ENCODE peak calls at places on chromosome 15, in four cellular contexts. O, R, Y and B are unnamed samples.

GRCh38 chr15:51090753-51091152 is 4.0 kb downstream of the TNFAIP8L3 start:
- DNase-seq in O (no peak), R (no peak), Y (no peak), B (no peak)

GRCh38 chr15:51267047-51267713 is 71.2 kb downstream of the CYP19A1 start:
- DNase-seq in O (no peak), R (peak; percentile 32), Y (no peak), B (peak; percentile 54)

GRCh38 chr15:73105064-73105463 is 52.8 kb downstream of the NEO1 start:
- DNase-seq in O (no peak), R (no peak), Y (no peak), B (no peak)

GRCh38 chr15:67840747-67841634 is 1.1 kb upstream of the RNU6-1 start:
- DNase-seq in O (peak; percentile 54), R (peak; percentile 58), Y (peak; percentile 80), B (no peak)

GRCh38 chr15:70063992-70064379 is 33.7 kb downstream of the TLE3 start:
- DNase-seq in O (no peak), R (no peak), Y (no peak), B (no peak)

GRCh38 chr15:26656080-26656479 is 116.8 kb downstream of the GABRB3 start:
- DNase-seq in O (no peak), R (no peak), Y (no peak), B (no peak)

GRCh38 chr15:60070838-60071493 is 66.9 kb downstream of the FOXB1 start:
- DNase-seq in O (no peak), R (peak; percentile 92), Y (no peak), B (no peak)

GRCh38 chr15:40040770-40041169 is 1.8 kb upstream of the SRP14 start:
- DNase-seq in O (no peak), R (no peak), Y (no peak), B (no peak)

GRCh38 chr15:84947947-84948830 is 33.5 kb upstream of the PDE8A start:
- DNase-seq in O (no peak), R (peak; percentile 96), Y (no peak), B (no peak)

GRCh38 chr15:98597666-98598065 is 50.7 kb upstream of the IGF1R start:
- DNase-seq in O (no peak), R (no peak), Y (no peak), B (peak; percentile 54)

GRCh38 chr15:71110800-71111565 is 4.3 kb upstream of the THSD4 start:
- DNase-seq in O (no peak), R (no peak), Y (no peak), B (no peak)

GRCh38 chr15:98983333-98983732 is 24.3 kb downstream of the PGPEP1L start:
- DNase-seq in O (no peak), R (peak; percentile 89), Y (no peak), B (no peak)

GRCh38 chr15:77836116-77836798 is 203.5 kb upstream of the LINGO1 start:
- DNase-seq in O (peak; percentile 56), R (peak; percentile 40), Y (peak; percentile 88), B (peak; percentile 64)

GRCh38 chr15:91884604-91885003 is 31.1 kb downstream of the SLCO3A1 start:
- DNase-seq in O (no peak), R (peak; percentile 9), Y (no peak), B (peak; percentile 33)

GRCh38 chr15:33825453-33825852 is 142.8 kb upstream of the CHRM5 start:
- DNase-seq in O (no peak), R (no peak), Y (no peak), B (no peak)

GRCh38 chr15:95129589-95129988 is 898.2 kb downstream of the MCTP2 start:
- DNase-seq in O (no peak), R (peak; percentile 59), Y (no peak), B (no peak)

GRCh38 chr15:49926731-49927130 is 192.3 kb downstream of the ATP8B4 start:
- DNase-seq in O (no peak), R (no peak), Y (no peak), B (no peak)

GRCh38 chr15:36757189-36757814 is 177.9 kb downstream of the CDIN1 start:
- DNase-seq in O (no peak), R (peak; percentile 75), Y (no peak), B (no peak)

GRCh38 chr15:29676961-29677402 is 145.3 kb downstream of the TJP1 start:
- DNase-seq in O (no peak), R (peak; percentile 79), Y (no peak), B (no peak)

GRCh38 chr15:52040167-52040900 is 21.3 kb downstream of the MAPK6 start:
- DNase-seq in O (peak; percentile 25), R (peak; percentile 62), Y (no peak), B (no peak)

GRCh38 chr15:42035362-42035761 is 14.5 kb upstream of the PLA2G4E start:
- DNase-seq in O (peak; percentile 73), R (peak; percentile 4), Y (peak; percentile 73), B (peak; percentile 53)

GRCh38 chr15:92654662-92655061 is 913 bp downstream of the FAM174B start:
- DNase-seq in O (no peak), R (no peak), Y (no peak), B (no peak)

GRCh38 chr15:85318048-85318731 is 62.2 kb upstream of the AKAP13 start:
- DNase-seq in O (peak; percentile 39), R (peak; percentile 92), Y (peak; percentile 60), B (no peak)

GRCh38 chr15:27850050-27850449 is 249.1 kb downstream of the OCA2 start:
- DNase-seq in O (no peak), R (no peak), Y (no peak), B (no peak)

GRCh38 chr15:51801391-51801835 is 28.0 kb upstream of the TMOD3 start:
- DNase-seq in O (peak; percentile 49), R (peak; percentile 50), Y (peak; percentile 79), B (peak; percentile 75)

GRCh38 chr15:96162322-96162721 is 168.2 kb upstream of the NR2F2 start:
- DNase-seq in O (no peak), R (no peak), Y (no peak), B (no peak)

GRCh38 chr15:81197688-81198281 is 1.1 kb downstream of the IL16 start:
- DNase-seq in O (no peak), R (no peak), Y (no peak), B (no peak)

GRCh38 chr15:99495430-99496301 is 70.1 kb upstream of the MEF2A start:
- DNase-seq in O (no peak), R (no peak), Y (peak; percentile 39), B (no peak)

GRCh38 chr15:36370735-36371115 is 208.7 kb upstream of the CDIN1 start:
- DNase-seq in O (no peak), R (peak; percentile 90), Y (no peak), B (no peak)

GRCh38 chr15:99406120-99406519 is 154.8 kb downstream of the LRRC28 start:
- DNase-seq in O (no peak), R (no peak), Y (no peak), B (no peak)

GRCh38 chr15:67945951-67946700 is 106.3 kb upstream of the RNU6-1 start:
- DNase-seq in O (peak; percentile 16), R (peak; percentile 37), Y (peak; percentile 43), B (peak; percentile 83)

GRCh38 chr15:85750319-85750806 is 44.4 kb downstream of the KLHL25 start:
- DNase-seq in O (no peak), R (peak; percentile 75), Y (no peak), B (peak; percentile 28)

GRCh38 chr15:57415559-57415958 is 39.3 kb downstream of the CGNL1 start:
- DNase-seq in O (no peak), R (no peak), Y (no peak), B (no peak)

GRCh38 chr15:63986751-63987341 is 59.4 kb downstream of the DAPK2 start:
- DNase-seq in O (peak; percentile 68), R (no peak), Y (peak; percentile 92), B (no peak)
- H2AFZ ChIP-seq in O (peak overlapping the region; percentile 79), R (no peak overlapping the region), Y (peak overlapping the region; percentile 22), B (no peak overlapping the region)

GRCh38 chr15:43876872-43877271 is 50.1 kb downstream of the WDR76 start:
- DNase-seq in O (no peak), R (no peak), Y (no peak), B (no peak)
- H3K36me3 ChIP-seq in O (peaks cover 97% of the 10 kb centered on the region), R (peaks cover 3% of the 10 kb centered on the region), Y (peaks cover 52% of the 10 kb centered on the region), B (no peaks in the 10 kb centered on the region)

DNA sequence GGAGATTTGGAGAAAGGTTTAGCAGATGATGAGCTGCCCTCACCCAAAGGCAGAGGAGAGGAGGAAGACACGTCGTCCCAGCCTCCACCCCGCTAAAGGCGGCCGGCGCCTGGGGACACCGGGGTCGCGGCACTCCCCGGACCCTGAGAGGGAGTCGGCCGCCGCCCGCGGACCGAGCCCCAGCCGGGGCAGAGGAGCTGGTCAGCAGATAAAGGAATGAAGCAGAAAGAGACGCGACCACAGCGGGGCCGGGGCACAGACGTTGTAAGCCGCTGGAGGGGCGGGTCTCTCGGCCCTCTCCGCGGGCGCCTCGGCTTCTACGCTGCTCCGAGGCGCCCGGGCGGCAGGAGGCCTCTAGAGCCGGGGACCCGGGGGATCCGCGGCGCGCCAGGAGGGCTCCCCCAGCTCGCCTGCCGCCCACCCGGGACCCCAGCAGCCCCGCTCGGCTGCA is 477 bp downstream of the HERC1 start:
- DNase-seq in O (peak; percentile 52), R (peak; percentile 64), Y (peak; percentile 71), B (peak; percentile 65)
- H2AFZ ChIP-seq in O (peak overlapping the region; percentile 63), R (peak overlapping the region; percentile 56), Y (no peak overlapping the region), B (peak overlapping the region; percentile 90)

DNA sequence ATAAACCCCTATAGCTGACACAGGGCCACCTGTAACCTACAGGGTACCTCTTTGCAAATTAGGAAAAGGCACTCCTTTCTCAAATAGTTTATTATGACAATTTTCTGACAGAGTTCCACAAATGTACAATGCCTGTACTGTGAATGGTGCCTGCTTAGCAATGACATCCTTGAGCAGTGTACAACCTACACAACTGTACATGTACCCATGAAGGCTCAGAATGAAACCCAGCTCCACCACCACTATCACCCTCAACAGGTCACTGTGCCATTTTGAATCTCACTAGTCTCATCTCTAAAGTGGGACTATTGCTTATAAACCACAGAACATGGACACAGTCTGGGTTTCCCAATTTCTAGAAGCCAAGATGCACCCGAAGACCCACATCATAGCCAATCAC is 7.0 kb downstream of the MFGE8 start:
- DNase-seq in O (no peak), R (no peak), Y (no peak), B (no peak)
- H3K36me3 ChIP-seq in O (no peaks in the 10 kb centered on the region), R (peaks cover 15% of the 10 kb centered on the region), Y (no peaks in the 10 kb centered on the region), B (peaks cover 62% of the 10 kb centered on the region)

DNA sequence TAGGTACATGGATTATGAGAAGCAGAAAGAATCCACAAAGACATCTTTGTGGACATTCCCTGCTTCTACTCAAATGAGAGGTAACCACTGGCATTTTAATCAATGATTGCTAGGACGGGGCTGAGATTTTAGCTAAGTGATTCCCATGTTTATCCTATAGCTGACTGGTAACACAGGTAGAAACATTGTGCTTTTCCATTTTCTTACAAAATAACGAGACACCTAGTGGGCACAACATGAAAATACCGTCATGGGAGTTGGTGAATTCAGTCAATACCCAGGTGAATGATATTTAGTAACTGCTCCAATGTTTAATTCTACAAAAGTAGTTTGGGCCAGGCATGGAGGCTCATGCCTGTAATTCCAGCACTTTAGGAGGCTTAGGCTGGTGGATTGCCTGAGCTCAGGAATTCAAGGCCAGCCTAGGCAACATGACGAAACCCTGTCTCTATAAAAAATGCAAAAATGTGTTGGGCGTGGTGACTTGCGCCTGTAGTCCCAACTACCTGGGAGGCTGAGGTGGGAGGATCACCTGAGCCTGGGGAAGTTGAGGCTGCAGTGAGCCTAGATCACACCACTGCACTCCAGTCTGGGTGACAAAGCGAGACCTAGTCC is 37.2 kb upstream of the DENND4A start:
- DNase-seq in O (peak; percentile 73), R (peak; percentile 10), Y (peak; percentile 61), B (peak; percentile 62)
- H2AFZ ChIP-seq in O (peak overlapping the region; percentile 30), R (no peak overlapping the region), Y (no peak overlapping the region), B (peak overlapping the region; percentile 19)

DNA sequence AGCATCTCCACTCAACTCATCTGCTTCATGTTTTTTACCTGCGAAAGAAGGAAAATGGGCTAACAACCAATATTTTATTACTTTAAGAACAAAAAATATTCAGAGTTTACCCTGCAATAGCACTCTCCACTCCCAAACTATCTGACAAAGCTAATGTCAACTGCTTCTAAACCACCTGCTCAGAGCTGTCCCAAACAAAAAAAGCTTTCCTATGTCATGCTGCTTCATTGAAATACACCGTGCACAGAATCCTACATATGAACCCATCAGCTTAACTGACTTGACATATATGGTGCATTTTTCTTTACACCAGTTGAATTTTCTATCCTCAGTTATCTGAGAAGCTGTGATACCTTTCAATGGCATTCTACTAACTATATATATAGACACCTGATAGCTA is 16.5 kb downstream of the SLTM start:
- DNase-seq in O (no peak), R (no peak), Y (no peak), B (no peak)
- H3K36me3 ChIP-seq in O (peaks cover 77% of the 10 kb centered on the region), R (peaks cover 4% of the 10 kb centered on the region), Y (peaks cover 47% of the 10 kb centered on the region), B (peaks cover 40% of the 10 kb centered on the region)